ENCODE peak calls at places on chromosomes 16 and 17, in five cellular contexts. I is esophagus muscularis mucosa, G is K562, Z is H1, E is transverse colon. Q is an unnamed sample.

GRCh38 chr16:17776888-17777287 is 306.1 kb upstream of the XYLT1 start:
- DNase-seq in I (no peak), G (no peak), Z (no peak), E (no peak), Q (no peak)

GRCh38 chr17:3535253-3535995 is 22.2 kb downstream of the TRPV3 start:
- DNase-seq in I (no peak), G (peak; percentile 47), Z (peak; percentile 70), E (peak; percentile 57), Q (no peak)

GRCh38 chr17:28949185-28950016 is 1.9 kb downstream of the PHF12 start:
- DNase-seq in I (no peak), G (peak; percentile 62), Z (no peak), E (peak; percentile 67), Q (peak; percentile 85)

GRCh38 chr17:39553326-39553945 is 54.3 kb downstream of the NEUROD2 start:
- DNase-seq in I (no peak), G (no peak), Z (no peak), E (no peak), Q (no peak)

GRCh38 chr17:12312692-12313091 is 292.0 kb downstream of the MAP2K4 start:
- DNase-seq in I (no peak), G (no peak), Z (no peak), E (no peak), Q (no peak)

GRCh38 chr17:15350777-15351486 is 9.5 kb upstream of the TEKT3 start:
- DNase-seq in I (no peak), G (no peak), Z (no peak), E (peak; percentile 26), Q (peak; percentile 93)

GRCh38 chr16:58256108-58256507 is 38.7 kb downstream of the PRSS54 start:
- DNase-seq in I (peak; percentile 62), G (no peak), Z (no peak), E (no peak), Q (no peak)

GRCh38 chr16:81436381-81436780 is 8.2 kb upstream of the CMIP start:
- DNase-seq in I (no peak), G (no peak), Z (no peak), E (no peak), Q (no peak)

GRCh38 chr16:67468731-67469130 is 12.2 kb downstream of the ATP6V0D1 start:
- DNase-seq in I (no peak), G (no peak), Z (no peak), E (no peak), Q (no peak)

GRCh38 chr16:86726340-86726739 is 148.0 kb downstream of the FOXL1 start:
- DNase-seq in I (no peak), G (no peak), Z (no peak), E (no peak), Q (no peak)

GRCh38 chr17:82303944-82304808 is 13.2 kb downstream of the CD7 start:
- DNase-seq in I (no peak), G (peak; percentile 76), Z (no peak), E (no peak), Q (no peak)

GRCh38 chr16:29992371-29992967 is 2.9 kb downstream of the HIRIP3 start:
- DNase-seq in I (no peak), G (no peak), Z (no peak), E (no peak), Q (no peak)

GRCh38 chr17:36002631-36003030 is 1.3 kb upstream of the CCL15 start:
- DNase-seq in I (no peak), G (no peak), Z (no peak), E (no peak), Q (no peak)

GRCh38 chr16:7350801-7351200 is 18.2 kb downstream of the RBFOX1 start:
- DNase-seq in I (no peak), G (no peak), Z (no peak), E (no peak), Q (no peak)

GRCh38 chr17:66715745-66716156 is 119.2 kb upstream of the CACNG5 start:
- DNase-seq in I (no peak), G (no peak), Z (peak; percentile 33), E (no peak), Q (no peak)
- TF ChIP-seq EP300 in I (no peak), G (no peak), Z (no peak), E (no peak), Q (no peak)

GRCh38 chr17:17710355-17710727 is 29.1 kb downstream of the RAI1 start:
- DNase-seq in I (no peak), G (no peak), Z (no peak), E (no peak), Q (no peak)

GRCh38 chr17:17712268-17712924 is 31.1 kb downstream of the RAI1 start:
- DNase-seq in I (no peak), G (no peak), Z (no peak), E (no peak), Q (no peak)

GRCh38 chr17:17709815-17710321 is 28.6 kb downstream of the RAI1 start:
- DNase-seq in I (no peak), G (no peak), Z (no peak), E (no peak), Q (no peak)

GRCh38 chr17:17711708-17712141 is 30.5 kb downstream of the RAI1 start:
- DNase-seq in I (no peak), G (no peak), Z (no peak), E (no peak), Q (no peak)

DNA sequence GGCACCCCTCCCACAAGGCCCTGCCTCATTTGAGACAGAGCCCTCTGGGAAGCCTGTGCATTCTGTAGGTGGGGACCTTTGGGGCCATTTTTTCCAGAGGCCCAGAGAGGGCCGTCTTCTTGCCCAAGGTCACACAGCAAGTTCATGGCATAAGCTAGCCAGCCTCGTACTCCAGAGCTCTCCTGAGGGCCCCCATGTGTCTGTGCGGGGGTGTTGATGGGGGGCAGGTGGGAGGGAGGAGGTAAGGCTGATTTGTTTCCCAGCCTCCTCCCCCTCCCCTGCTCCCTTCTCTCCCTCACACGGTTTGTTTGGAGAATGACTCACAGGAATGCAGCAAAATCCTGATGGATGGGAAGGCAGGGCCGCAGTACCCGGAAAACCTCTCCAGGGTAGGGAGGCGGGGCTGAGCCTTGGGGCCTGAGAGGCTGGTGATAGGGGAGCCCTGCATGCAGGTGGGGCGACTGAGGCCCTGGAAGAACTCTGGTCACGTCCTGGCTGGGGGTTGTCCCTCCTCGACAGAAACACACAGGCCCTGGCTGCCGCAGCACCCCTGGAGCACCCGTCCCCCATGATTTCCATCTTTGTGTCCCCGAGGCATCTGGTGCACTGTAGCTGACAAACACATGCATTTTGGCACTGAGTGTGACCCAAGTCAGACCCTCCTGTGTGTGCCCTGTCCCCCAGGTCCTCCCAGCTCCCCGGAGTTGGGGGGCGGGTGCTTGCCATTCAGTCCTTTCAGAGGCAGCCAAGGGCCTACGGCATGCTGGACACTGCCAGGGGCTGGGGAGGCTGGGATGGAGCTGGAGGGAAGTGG is 29.7 kb downstream of the RAI1 start:
- DNase-seq in I (no peak), G (peak; percentile 27), Z (no peak), E (peak; percentile 84), Q (peak; percentile 83)
- TF ChIP-seq POLR2AphosphoS5 in I (peak; percentile 76), G (no peak), Z (no peak), E (peak; percentile 67), Q (peak; percentile 70)

GRCh38 chr17:14209215-14209614 is 27.4 kb downstream of the CDRT15 start:
- DNase-seq in I (peak; percentile 53), G (no peak), Z (no peak), E (no peak), Q (no peak)
- TF ChIP-seq EP300 in I (no peak), G (peak; percentile 78), Z (no peak), E (no peak), Q (no peak)

DNA sequence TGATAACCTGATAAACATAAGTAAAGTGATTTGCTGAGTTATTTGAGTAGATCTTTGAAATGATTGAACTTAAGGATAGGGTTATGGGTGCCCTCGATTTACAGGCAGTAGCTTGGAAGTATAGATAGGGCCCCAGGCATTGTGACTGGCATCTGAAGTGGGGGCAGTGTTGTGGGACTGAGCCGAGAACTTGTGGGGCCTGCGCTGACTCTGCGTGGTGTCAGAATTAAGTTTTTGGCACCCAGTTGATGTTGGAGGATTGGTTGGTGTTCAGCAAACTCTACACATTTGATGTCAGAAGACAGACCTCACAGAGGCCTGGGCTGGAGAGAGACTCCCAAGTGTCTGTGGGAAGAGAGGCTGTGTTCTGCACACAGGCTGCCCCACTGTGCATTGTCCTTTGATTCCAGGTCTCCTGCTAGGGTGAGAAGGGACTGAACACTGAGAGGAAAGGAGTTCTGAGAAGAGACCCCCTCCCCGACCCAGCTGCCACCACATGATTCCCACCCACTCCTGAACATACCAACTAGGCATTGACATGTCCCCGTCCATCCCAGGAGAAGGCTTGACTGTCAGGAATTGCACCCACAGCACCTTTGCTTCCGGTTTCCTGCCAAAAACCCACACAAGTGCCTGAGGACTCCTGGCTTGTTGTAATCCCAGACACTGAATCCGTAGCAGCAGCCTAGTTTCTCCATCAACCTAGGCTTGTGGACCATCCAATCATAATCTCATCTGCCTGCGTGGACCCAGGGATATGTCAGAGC is 4.5 kb downstream of the ZNF267 start:
- DNase-seq in I (no peak), G (no peak), Z (no peak), E (no peak), Q (no peak)
- TF ChIP-seq POLR2AphosphoS5 in I (no peak), G (no peak), Z (no peak), E (no peak), Q (no peak)

GRCh38 chr16:75432828-75433731 is at the start of gene CFDP1:
- DNase-seq in I (peak; percentile 98), G (peak; percentile 97), Z (peak; percentile 89), E (peak; percentile 96), Q (peak; percentile 98)
- TF ChIP-seq EP300 in I (no peak), G (peak; percentile 2), Z (no peak), E (no peak), Q (no peak)

GRCh38 chr16:75307506-75307905 is 56.1 kb upstream of the BCAR1 start:
- DNase-seq in I (no peak), G (no peak), Z (no peak), E (no peak), Q (no peak)

GRCh38 chr16:75308011-75308410 is 56.6 kb upstream of the BCAR1 start:
- DNase-seq in I (no peak), G (no peak), Z (no peak), E (no peak), Q (no peak)

GRCh38 chr16:75304521-75305363 is 53.3 kb upstream of the BCAR1 start:
- DNase-seq in I (no peak), G (peak; percentile 54), Z (no peak), E (peak; percentile 66), Q (peak; percentile 68)

GRCh38 chr16:75306102-75306762 is 54.8 kb upstream of the BCAR1 start:
- DNase-seq in I (no peak), G (no peak), Z (no peak), E (peak; percentile 69), Q (no peak)

GRCh38 chr16:75305364-75306101 is 54.1 kb upstream of the BCAR1 start:
- DNase-seq in I (no peak), G (peak; percentile 53), Z (no peak), E (peak; percentile 90), Q (peak; percentile 90)
- TF ChIP-seq POLR2AphosphoS5 in I (peak; percentile 52), G (no peak), Z (no peak), E (peak; percentile 90), Q (peak; percentile 4)

DNA sequence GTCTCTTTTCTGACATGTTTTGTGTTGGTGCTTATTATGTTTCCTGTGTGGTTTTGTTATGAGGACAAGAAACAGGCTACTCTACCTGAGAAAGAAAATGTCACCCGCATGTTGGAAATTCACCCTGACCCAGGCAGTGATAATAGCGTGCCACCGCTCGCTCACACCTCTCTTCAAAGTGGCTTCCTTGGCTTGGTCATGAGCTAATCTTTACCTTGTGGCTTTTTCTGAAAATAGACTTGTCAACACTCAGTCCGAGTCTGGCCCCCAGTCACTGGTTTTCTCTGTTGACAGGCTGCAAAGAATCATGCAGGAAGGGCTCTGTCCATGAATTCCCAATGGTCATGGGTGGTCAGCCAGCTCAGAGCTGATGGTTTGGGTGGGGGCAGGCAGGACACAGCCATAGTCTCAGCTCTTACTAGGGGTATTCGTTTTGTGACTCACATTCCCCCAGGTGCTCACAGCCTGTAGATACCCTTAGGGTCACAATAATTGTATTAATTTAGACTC is 121.3 kb upstream of the CACNG5 start:
- DNase-seq in I (no peak), G (no peak), Z (no peak), E (no peak), Q (no peak)
- TF ChIP-seq EP300 in I (no peak), G (no peak), Z (no peak), E (no peak), Q (no peak)

Q was measured in sigmoid colon.